ENCODE peak calls at places on chromosomes 16 and 17, in five cellular contexts. J, D, U, N and H are unnamed samples.

GRCh38 chr16:87698676-87699179 is 67.1 kb downstream of the KLHDC4 start:
- DNase-seq in J (peak; percentile 63), D (no peak), U (no peak), N (no peak), H (no peak)

GRCh38 chr17:4318596-4318995 is 47.9 kb downstream of the UBE2G1 start:
- DNase-seq in J (no peak), D (no peak), U (no peak), N (no peak), H (no peak)

GRCh38 chr16:83722501-83723183 is 85.1 kb upstream of the HSBP1 start:
- DNase-seq in J (no peak), D (no peak), U (no peak), N (no peak), H (no peak)

GRCh38 chr16:8798174-8798527 is 512 bp downstream of the PMM2 start:
- DNase-seq in J (peak; percentile 31), D (peak; percentile 3), U (no peak), N (no peak), H (no peak)

GRCh38 chr16:53061701-53062159 is 6.9 kb downstream of the CHD9 start:
- DNase-seq in J (peak; percentile 92), D (no peak), U (no peak), N (no peak), H (no peak)

GRCh38 chr17:53006006-53006405 is 816.7 kb upstream of the KIF2B start:
- DNase-seq in J (no peak), D (no peak), U (no peak), N (no peak), H (no peak)

GRCh38 chr17:49361129-49361901 is 735 bp downstream of the ZNF652 start:
- DNase-seq in J (peak; percentile 83), D (peak; percentile 28), U (peak; percentile 43), N (peak; percentile 74), H (no peak)

GRCh38 chr17:40063034-40063765 is 435 bp downstream of the THRA start:
- DNase-seq in J (peak; percentile 41), D (no peak), U (peak; percentile 65), N (no peak), H (peak; percentile 92)

GRCh38 chr17:16428098-16428882 is 12.9 kb downstream of the TRPV2 start:
- DNase-seq in J (no peak), D (no peak), U (peak; percentile 74), N (no peak), H (no peak)

GRCh38 chr17:43363181-43363925 is 35.4 kb upstream of the ARL4D start:
- DNase-seq in J (no peak), D (no peak), U (no peak), N (peak; percentile 62), H (no peak)

GRCh38 chr17:10251212-10251948 is 53.0 kb upstream of the GAS7 start:
- DNase-seq in J (peak; percentile 86), D (no peak), U (no peak), N (no peak), H (no peak)

GRCh38 chr17:43574348-43574747 is 28.2 kb upstream of the ETV4 start:
- DNase-seq in J (no peak), D (no peak), U (no peak), N (no peak), H (no peak)

GRCh38 chr16:25187491-25187795 is 29.3 kb upstream of the AQP8 start:
- DNase-seq in J (no peak), D (no peak), U (no peak), N (no peak), H (no peak)

GRCh38 chr17:32723310-32723955 is 153.5 kb downstream of the MYO1D start:
- DNase-seq in J (no peak), D (no peak), U (no peak), N (no peak), H (no peak)

GRCh38 chr17:41967141-41967920 is 736 bp downstream of the CNP start:
- DNase-seq in J (peak; percentile 47), D (no peak), U (no peak), N (no peak), H (no peak)

GRCh38 chr16:28140788-28141618 is 70.8 kb downstream of the XPO6 start:
- DNase-seq in J (peak; percentile 86), D (no peak), U (no peak), N (no peak), H (no peak)
- H3K4me3 ChIP-seq in J (peak overlapping the region; percentile 46), D (no peak overlapping the region), U (no peak overlapping the region), N (no peak overlapping the region), H (no peak overlapping the region)

GRCh38 chr16:71647391-71647790 is 21.4 kb downstream of the MARVELD3 start:
- DNase-seq in J (no peak), D (no peak), U (no peak), N (no peak), H (no peak)
- H3K4me3 ChIP-seq in J (no peak overlapping the region), D (no peak overlapping the region), U (no peak overlapping the region), N (no peak overlapping the region), H (no peak overlapping the region)

DNA sequence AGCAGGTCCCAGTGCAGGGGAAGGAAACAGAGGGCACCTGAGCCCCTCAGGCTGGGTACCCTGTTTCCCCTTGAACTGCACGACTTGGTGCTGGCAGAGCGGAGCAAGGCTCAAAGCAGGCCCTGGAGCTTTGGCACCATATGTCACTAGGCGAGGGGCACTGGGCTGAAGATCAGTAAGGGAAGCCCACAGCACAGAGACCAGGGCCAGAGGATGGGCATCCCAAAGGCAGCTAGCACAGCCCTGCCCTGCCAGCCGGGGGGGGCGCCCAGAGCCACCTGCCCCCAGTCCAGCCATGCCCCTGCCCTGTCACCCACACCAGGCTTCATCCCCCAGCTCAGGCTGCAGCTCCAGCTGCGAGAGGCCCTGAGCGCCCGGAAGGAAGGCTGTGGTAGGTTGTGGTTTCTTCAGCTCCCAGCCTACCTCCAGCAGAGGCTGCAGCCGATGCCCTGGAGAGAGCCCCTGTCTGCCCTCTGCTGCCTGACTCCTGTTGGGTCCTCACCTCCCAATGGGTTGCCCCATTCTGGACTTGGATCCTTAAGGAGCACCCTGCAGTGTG is 10.9 kb downstream of the NHERF1 start:
- DNase-seq in J (peak; percentile 81), D (no peak), U (no peak), N (no peak), H (no peak)
- H3K4me3 ChIP-seq in J (no peak overlapping the region), D (no peak overlapping the region), U (no peak overlapping the region), N (no peak overlapping the region), H (no peak overlapping the region)

DNA sequence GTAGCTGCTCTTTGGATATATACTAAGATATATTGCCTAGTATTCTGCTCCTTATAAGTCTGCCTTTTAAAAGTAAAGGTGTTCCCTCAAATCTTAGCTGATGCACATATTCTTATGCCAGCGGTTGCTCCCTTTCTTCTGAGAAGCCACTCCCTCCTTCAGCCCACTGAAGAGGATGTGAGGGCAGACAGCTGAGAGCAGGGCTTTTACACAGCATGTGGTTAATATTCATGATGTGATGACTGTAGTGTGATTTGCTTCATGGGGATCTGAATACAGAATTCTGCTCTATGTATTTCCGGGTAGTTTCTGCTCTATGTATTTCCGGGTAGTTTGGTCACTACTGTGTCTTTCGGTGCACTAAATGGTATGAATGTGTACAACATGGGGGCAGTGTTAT is 182.5 kb downstream of the PHKB start:
- DNase-seq in J (no peak), D (peak; percentile 52), U (no peak), N (no peak), H (no peak)
- H3K4me3 ChIP-seq in J (no peak overlapping the region), D (no peak overlapping the region), U (no peak overlapping the region), N (no peak overlapping the region), H (no peak overlapping the region)